ENCODE peak calls at places on chromosomes 1 and 21, in four cellular contexts. R is stimulated activated CD4-positive, alpha-beta T cell treated with anti-CD3 and anti-CD28 coated beads, Interleukin-4, amount 100 ng/mL, for 1 hour; K is MV-4-11; I is CD4-positive, alpha-beta T cell. Y is an unnamed sample.

GRCh38 chr21:21324297-21324696 is 326.1 kb downstream of the NCAM2 start:
- DNase-seq in R (no peak), K (no peak), I (no peak), Y (peak; percentile 63)

GRCh38 chr1:213256438-213257087 is 205.5 kb downstream of the RPS6KC1 start:
- DNase-seq in I (no peak), K (no peak), R (no peak), Y (no peak)

GRCh38 chr1:193884848-193885558 is 698.6 kb upstream of the B3GALT2 start:
- DNase-seq in R (no peak), I (no peak), K (no peak), Y (peak; percentile 71)

GRCh38 chr1:26983863-26984262 is 9.6 kb upstream of the TRNP1 start:
- DNase-seq in R (no peak), I (no peak), K (no peak), Y (no peak)

GRCh38 chr1:76390451-76390850 is 315.9 kb downstream of the ST6GALNAC3 start:
- DNase-seq in R (no peak), I (no peak), K (no peak), Y (no peak)

GRCh38 chr1:94396356-94396755 is 21.8 kb upstream of the ABCD3 start:
- DNase-seq in R (no peak), I (no peak), K (no peak), Y (peak; percentile 82)

GRCh38 chr1:47992720-47993119 is 4.5 kb downstream of the TRABD2B start:
- DNase-seq in I (no peak), K (no peak), R (no peak), Y (peak; percentile 57)

GRCh38 chr1:94873520-94874351 is 53.2 kb downstream of the CNN3 start:
- DNase-seq in I (no peak), K (no peak), R (no peak), Y (no peak)

GRCh38 chr1:26019641-26020315 is 1.8 kb upstream of the EXTL1 start:
- DNase-seq in I (no peak), R (no peak), K (peak; percentile 91), Y (no peak)

GRCh38 chr21:35855463-35855862 is 204.9 kb downstream of the SETD4 start:
- DNase-seq in R (no peak), I (no peak), K (no peak), Y (no peak)

Y was measured in endodermal cell.